ENCODE peak calls at places on chromosomes 13 and 19, in ten cellular contexts. One of them, this sample, is unnamed.

GRCh38 chr13:67048084-67048792 is 181.9 kb downstream of the PCDH9 start:
- DNase-seq in Daoy: peak
- DNase-seq in neural progenitor cell: peak
- DNase-seq in stimulated activated CD8-positive, alpha-beta memory T cell treated with anti-CD3 and anti-CD28 coated beads, Interleukin-4, amount 100 ng/mL, for 24 hours: no peak
- DNase-seq in fibroblast of pulmonary artery: peak
- DNase-seq in COR-L47: no peak
- DNase-seq in astrocyte of the hippocampus: peak
- DNase-seq in Calu3: no peak
- DNase-seq in epithelial cell of esophagus: peak
- DNase-seq in WTC11: no peak
- DNase-seq in this sample: no peak

GRCh38 chr13:38758278-38758677 is 71.4 kb downstream of the FREM2 start:
- DNase-seq in Daoy: no peak
- DNase-seq in neural progenitor cell: peak
- DNase-seq in stimulated activated CD8-positive, alpha-beta memory T cell treated with anti-CD3 and anti-CD28 coated beads, Interleukin-4, amount 100 ng/mL, for 24 hours: no peak
- DNase-seq in fibroblast of pulmonary artery: no peak
- DNase-seq in COR-L47: no peak
- DNase-seq in astrocyte of the hippocampus: no peak
- DNase-seq in Calu3: no peak
- DNase-seq in epithelial cell of esophagus: no peak
- DNase-seq in WTC11: no peak
- DNase-seq in this sample: no peak

GRCh38 chr19:33071887-33072286 is 7.2 kb upstream of the RHPN2 start:
- DNase-seq in Daoy: peak
- DNase-seq in neural progenitor cell: no peak
- DNase-seq in stimulated activated CD8-positive, alpha-beta memory T cell treated with anti-CD3 and anti-CD28 coated beads, Interleukin-4, amount 100 ng/mL, for 24 hours: no peak
- DNase-seq in fibroblast of pulmonary artery: no peak
- DNase-seq in COR-L47: no peak
- DNase-seq in astrocyte of the hippocampus: no peak
- DNase-seq in Calu3: no peak
- DNase-seq in epithelial cell of esophagus: peak
- DNase-seq in WTC11: no peak
- DNase-seq in this sample: no peak

GRCh38 chr19:35908977-35909683 is 1.0 kb upstream of the TYROBP start:
- DNase-seq in Daoy: no peak
- DNase-seq in neural progenitor cell: no peak
- DNase-seq in stimulated activated CD8-positive, alpha-beta memory T cell treated with anti-CD3 and anti-CD28 coated beads, Interleukin-4, amount 100 ng/mL, for 24 hours: no peak
- DNase-seq in fibroblast of pulmonary artery: no peak
- DNase-seq in COR-L47: no peak
- DNase-seq in astrocyte of the hippocampus: no peak
- DNase-seq in Calu3: no peak
- DNase-seq in epithelial cell of esophagus: no peak
- DNase-seq in WTC11: no peak
- DNase-seq in this sample: no peak

GRCh38 chr13:93425411-93425810 is 198.8 kb downstream of the GPC6 start:
- DNase-seq in Daoy: no peak
- DNase-seq in neural progenitor cell: no peak
- DNase-seq in stimulated activated CD8-positive, alpha-beta memory T cell treated with anti-CD3 and anti-CD28 coated beads, Interleukin-4, amount 100 ng/mL, for 24 hours: no peak
- DNase-seq in fibroblast of pulmonary artery: no peak
- DNase-seq in COR-L47: no peak
- DNase-seq in astrocyte of the hippocampus: no peak
- DNase-seq in Calu3: no peak
- DNase-seq in epithelial cell of esophagus: no peak
- DNase-seq in WTC11: no peak
- DNase-seq in this sample: no peak

GRCh38 chr13:101979825-101980224 is 422.0 kb downstream of the FGF14 start:
- DNase-seq in Daoy: no peak
- DNase-seq in neural progenitor cell: no peak
- DNase-seq in stimulated activated CD8-positive, alpha-beta memory T cell treated with anti-CD3 and anti-CD28 coated beads, Interleukin-4, amount 100 ng/mL, for 24 hours: no peak
- DNase-seq in fibroblast of pulmonary artery: no peak
- DNase-seq in COR-L47: peak
- DNase-seq in astrocyte of the hippocampus: no peak
- DNase-seq in Calu3: no peak
- DNase-seq in epithelial cell of esophagus: no peak
- DNase-seq in WTC11: no peak
- DNase-seq in this sample: no peak

GRCh38 chr19:4673726-4674125 is 3.6 kb upstream of the MYDGF start:
- DNase-seq in Daoy: no peak
- DNase-seq in neural progenitor cell: no peak
- DNase-seq in stimulated activated CD8-positive, alpha-beta memory T cell treated with anti-CD3 and anti-CD28 coated beads, Interleukin-4, amount 100 ng/mL, for 24 hours: no peak
- DNase-seq in fibroblast of pulmonary artery: no peak
- DNase-seq in COR-L47: no peak
- DNase-seq in astrocyte of the hippocampus: no peak
- DNase-seq in Calu3: no peak
- DNase-seq in epithelial cell of esophagus: no peak
- DNase-seq in WTC11: no peak
- DNase-seq in this sample: no peak

GRCh38 chr19:55802281-55802680 is 29.5 kb downstream of the NLRP11 start:
- DNase-seq in Daoy: no peak
- DNase-seq in neural progenitor cell: no peak
- DNase-seq in stimulated activated CD8-positive, alpha-beta memory T cell treated with anti-CD3 and anti-CD28 coated beads, Interleukin-4, amount 100 ng/mL, for 24 hours: no peak
- DNase-seq in fibroblast of pulmonary artery: no peak
- DNase-seq in COR-L47: no peak
- DNase-seq in astrocyte of the hippocampus: no peak
- DNase-seq in Calu3: no peak
- DNase-seq in epithelial cell of esophagus: no peak
- DNase-seq in WTC11: no peak
- DNase-seq in this sample: no peak

GRCh38 chr19:38389101-38389925 is 816 bp downstream of the SPRED3 start:
- DNase-seq in Daoy: peak
- DNase-seq in neural progenitor cell: peak
- DNase-seq in stimulated activated CD8-positive, alpha-beta memory T cell treated with anti-CD3 and anti-CD28 coated beads, Interleukin-4, amount 100 ng/mL, for 24 hours: no peak
- DNase-seq in fibroblast of pulmonary artery: peak
- DNase-seq in COR-L47: peak
- DNase-seq in astrocyte of the hippocampus: peak
- DNase-seq in Calu3: no peak
- DNase-seq in epithelial cell of esophagus: peak
- DNase-seq in WTC11: peak
- DNase-seq in this sample: no peak

GRCh38 chr19:42461700-42462324 is 19.1 kb upstream of the CXCL17 start:
- DNase-seq in Daoy: no peak
- DNase-seq in neural progenitor cell: no peak
- DNase-seq in stimulated activated CD8-positive, alpha-beta memory T cell treated with anti-CD3 and anti-CD28 coated beads, Interleukin-4, amount 100 ng/mL, for 24 hours: no peak
- DNase-seq in fibroblast of pulmonary artery: no peak
- DNase-seq in COR-L47: no peak
- DNase-seq in astrocyte of the hippocampus: no peak
- DNase-seq in Calu3: peak
- DNase-seq in epithelial cell of esophagus: no peak
- DNase-seq in WTC11: no peak
- DNase-seq in this sample: no peak

GRCh38 chr13:24279706-24280105 is 29.7 kb upstream of the C1QTNF9 start:
- DNase-seq in Daoy: no peak
- DNase-seq in neural progenitor cell: no peak
- DNase-seq in stimulated activated CD8-positive, alpha-beta memory T cell treated with anti-CD3 and anti-CD28 coated beads, Interleukin-4, amount 100 ng/mL, for 24 hours: no peak
- DNase-seq in fibroblast of pulmonary artery: no peak
- DNase-seq in COR-L47: no peak
- DNase-seq in astrocyte of the hippocampus: no peak
- DNase-seq in Calu3: no peak
- DNase-seq in epithelial cell of esophagus: no peak
- DNase-seq in WTC11: no peak
- DNase-seq in this sample: no peak

GRCh38 chr13:29496241-29496712 is 99.2 kb downstream of the SLC7A1 start:
- DNase-seq in Daoy: no peak
- DNase-seq in neural progenitor cell: no peak
- DNase-seq in stimulated activated CD8-positive, alpha-beta memory T cell treated with anti-CD3 and anti-CD28 coated beads, Interleukin-4, amount 100 ng/mL, for 24 hours: no peak
- DNase-seq in fibroblast of pulmonary artery: peak
- DNase-seq in COR-L47: no peak
- DNase-seq in astrocyte of the hippocampus: no peak
- DNase-seq in Calu3: peak
- DNase-seq in epithelial cell of esophagus: peak
- DNase-seq in WTC11: no peak
- DNase-seq in this sample: no peak

GRCh38 chr19:56269348-56269747 is 3.2 kb upstream of the EDDM13 start:
- DNase-seq in Daoy: no peak
- DNase-seq in neural progenitor cell: peak
- DNase-seq in stimulated activated CD8-positive, alpha-beta memory T cell treated with anti-CD3 and anti-CD28 coated beads, Interleukin-4, amount 100 ng/mL, for 24 hours: no peak
- DNase-seq in fibroblast of pulmonary artery: no peak
- DNase-seq in COR-L47: no peak
- DNase-seq in astrocyte of the hippocampus: no peak
- DNase-seq in Calu3: no peak
- DNase-seq in epithelial cell of esophagus: no peak
- DNase-seq in WTC11: no peak
- DNase-seq in this sample: no peak

GRCh38 chr13:77118134-77118533 is 91.2 kb upstream of the FBXL3 start:
- DNase-seq in Daoy: no peak
- DNase-seq in neural progenitor cell: no peak
- DNase-seq in stimulated activated CD8-positive, alpha-beta memory T cell treated with anti-CD3 and anti-CD28 coated beads, Interleukin-4, amount 100 ng/mL, for 24 hours: no peak
- DNase-seq in fibroblast of pulmonary artery: no peak
- DNase-seq in COR-L47: no peak
- DNase-seq in astrocyte of the hippocampus: no peak
- DNase-seq in Calu3: no peak
- DNase-seq in epithelial cell of esophagus: no peak
- DNase-seq in WTC11: peak
- DNase-seq in this sample: no peak

GRCh38 chr13:83450586-83450985 is 431.7 kb downstream of the SLITRK1 start:
- DNase-seq in Daoy: no peak
- DNase-seq in neural progenitor cell: peak
- DNase-seq in stimulated activated CD8-positive, alpha-beta memory T cell treated with anti-CD3 and anti-CD28 coated beads, Interleukin-4, amount 100 ng/mL, for 24 hours: no peak
- DNase-seq in fibroblast of pulmonary artery: peak
- DNase-seq in COR-L47: no peak
- DNase-seq in astrocyte of the hippocampus: peak
- DNase-seq in Calu3: no peak
- DNase-seq in epithelial cell of esophagus: peak
- DNase-seq in WTC11: no peak
- DNase-seq in this sample: no peak

GRCh38 chr13:110629735-110630134 is 14.4 kb downstream of the NAXD start:
- DNase-seq in Daoy: no peak
- DNase-seq in neural progenitor cell: no peak
- DNase-seq in stimulated activated CD8-positive, alpha-beta memory T cell treated with anti-CD3 and anti-CD28 coated beads, Interleukin-4, amount 100 ng/mL, for 24 hours: no peak
- DNase-seq in fibroblast of pulmonary artery: no peak
- DNase-seq in COR-L47: no peak
- DNase-seq in astrocyte of the hippocampus: no peak
- DNase-seq in Calu3: no peak
- DNase-seq in epithelial cell of esophagus: no peak
- DNase-seq in WTC11: no peak
- DNase-seq in this sample: no peak

GRCh38 chr19:38946229-38947010 is 15.7 kb downstream of the MRPS12 start:
- DNase-seq in Daoy: no peak
- DNase-seq in neural progenitor cell: no peak
- DNase-seq in stimulated activated CD8-positive, alpha-beta memory T cell treated with anti-CD3 and anti-CD28 coated beads, Interleukin-4, amount 100 ng/mL, for 24 hours: no peak
- DNase-seq in fibroblast of pulmonary artery: no peak
- DNase-seq in COR-L47: no peak
- DNase-seq in astrocyte of the hippocampus: no peak
- DNase-seq in Calu3: no peak
- DNase-seq in epithelial cell of esophagus: no peak
- DNase-seq in WTC11: no peak
- DNase-seq in this sample: no peak

GRCh38 chr13:95749545-95749944 is 72.6 kb downstream of the DNAJC3 start:
- DNase-seq in Daoy: no peak
- DNase-seq in neural progenitor cell: no peak
- DNase-seq in stimulated activated CD8-positive, alpha-beta memory T cell treated with anti-CD3 and anti-CD28 coated beads, Interleukin-4, amount 100 ng/mL, for 24 hours: no peak
- DNase-seq in fibroblast of pulmonary artery: no peak
- DNase-seq in COR-L47: no peak
- DNase-seq in astrocyte of the hippocampus: no peak
- DNase-seq in Calu3: no peak
- DNase-seq in epithelial cell of esophagus: no peak
- DNase-seq in WTC11: no peak
- DNase-seq in this sample: no peak

GRCh38 chr13:30804474-30804873 is 69.1 kb downstream of the ALOX5AP start:
- DNase-seq in Daoy: no peak
- DNase-seq in neural progenitor cell: no peak
- DNase-seq in stimulated activated CD8-positive, alpha-beta memory T cell treated with anti-CD3 and anti-CD28 coated beads, Interleukin-4, amount 100 ng/mL, for 24 hours: no peak
- DNase-seq in fibroblast of pulmonary artery: no peak
- DNase-seq in COR-L47: peak
- DNase-seq in astrocyte of the hippocampus: no peak
- DNase-seq in Calu3: no peak
- DNase-seq in epithelial cell of esophagus: no peak
- DNase-seq in WTC11: no peak
- DNase-seq in this sample: no peak

This sample was measured in NK-92 treated with Interleukin-12 subunit alpha and Interleukin-12 subunit beta, amount 100 ng/mL, for 24 hours.